ENCODE peak calls at places on chromosomes 11 and 22, in six cellular contexts. M, A, E, L, X and Q are unnamed samples. For H3K4me1, the result is how much of the 10 kb centered on the place peaks cover.

GRCh38 chr11:132531921-132532320 is 1000.4 kb downstream of the OPCML start:
- DNase-seq in A (no peak), L (no peak), M (no peak), E (no peak), X (no peak), Q (no peak)

GRCh38 chr22:46693634-46694422 is 44.2 kb downstream of the CERK start:
- DNase-seq in X (no peak), L (no peak), A (no peak), M (no peak), E (no peak), Q (no peak)

GRCh38 chr11:113181094-113181493 is 133.3 kb upstream of the TTC12 start:
- DNase-seq in M (no peak), A (no peak), E (no peak), X (no peak), L (no peak), Q (no peak)

GRCh38 chr11:134730596-134731538 is 318.8 kb upstream of the B3GAT1 start:
- DNase-seq in M (no peak), A (no peak), E (no peak), X (no peak), L (no peak), Q (no peak)

GRCh38 chr22:26718905-26719304 is 61.5 kb downstream of the MIAT start:
- DNase-seq in L (no peak), X (peak), E (no peak), M (no peak), A (no peak), Q (no peak)

GRCh38 chr11:31828217-31828616 is 17.1 kb upstream of the PAX6 start:
- DNase-seq in X (no peak), E (no peak), M (no peak), L (no peak), A (no peak), Q (no peak)

GRCh38 chr22:36395922-36396321 is 8.2 kb upstream of the MYH9 start:
- DNase-seq in A (no peak), L (no peak), M (no peak), X (peak), E (no peak), Q (no peak)

GRCh38 chr22:29306175-29306829 is at the start of gene GAS2L1:
- DNase-seq in E (no peak), A (peak), L (peak), X (peak), M (peak), Q (peak)

GRCh38 chr11:117490019-117490679 is 162.5 kb downstream of the CEP164 start:
- DNase-seq in L (no peak), E (no peak), M (peak), A (no peak), X (no peak), Q (no peak)

GRCh38 chr11:72534859-72535547 is 100.7 kb upstream of the CLPB start:
- DNase-seq in E (no peak), A (no peak), X (no peak), M (no peak), L (no peak), Q (no peak)

GRCh38 chr11:59728913-59729312 is 15.3 kb upstream of the OR10V1 start:
- DNase-seq in E (no peak), L (no peak), X (no peak), A (peak), M (no peak), Q (no peak)

GRCh38 chr22:41842996-41843970 is 10.4 kb downstream of the SREBF2 start:
- DNase-seq in M (no peak), E (no peak), L (no peak), X (no peak), A (peak), Q (no peak)

GRCh38 chr11:127066426-127067090 is 66.0 kb upstream of the KIRREL3 start:
- DNase-seq in X (no peak), L (no peak), M (no peak), E (no peak), A (no peak), Q (no peak)

GRCh38 chr11:11535611-11536010 is 86.2 kb downstream of the GALNT18 start:
- DNase-seq in A (no peak), M (no peak), E (no peak), L (peak), X (no peak), Q (no peak)

GRCh38 chr11:75245356-75246005 is 4.9 kb downstream of the TPBGL start:
- DNase-seq in L (no peak), M (no peak), A (no peak), X (no peak), E (no peak), Q (peak)

GRCh38 chr11:118790357-118791014 is 478 bp downstream of the DDX6 start:
- DNase-seq in L (no peak), M (peak), A (peak), E (peak), X (peak), Q (peak)

GRCh38 chr11:14480716-14481115 is 18.9 kb downstream of the COPB1 start:
- DNase-seq in A (no peak), L (no peak), X (no peak), E (no peak), M (no peak), Q (no peak)

GRCh38 chr11:67054851-67055523 is 1.7 kb upstream of the RHOD start:
- DNase-seq in E (no peak), L (no peak), A (peak), M (peak), X (peak), Q (no peak)

GRCh38 chr11:70326365-70326803 is 55.9 kb downstream of the PPFIA1 start:
- DNase-seq in L (no peak), E (no peak), X (peak), A (peak), M (no peak), Q (no peak)

GRCh38 chr11:43238341-43238740 is 73.5 kb upstream of the API5 start:
- DNase-seq in M (no peak), X (no peak), A (no peak), L (no peak), E (no peak), Q (no peak)

GRCh38 chr11:114132944-114133394 is 73.5 kb downstream of the ZBTB16 start:
- DNase-seq in A (no peak), X (no peak), L (peak), M (peak), E (no peak), Q (peak)

GRCh38 chr11:69888671-69889076 is 69.5 kb upstream of the FGF3 start:
- DNase-seq in X (peak), E (no peak), A (peak), M (peak), L (no peak), Q (no peak)

GRCh38 chr11:106917973-106918372 is 100.3 kb downstream of the GUCY1A2 start:
- DNase-seq in E (no peak), X (peak), M (no peak), A (no peak), L (no peak), Q (no peak)

GRCh38 chr11:18986744-18987143 is 47.5 kb upstream of the MRGPRX1 start:
- DNase-seq in L (no peak), M (no peak), E (no peak), A (no peak), X (no peak), Q (no peak)

GRCh38 chr11:35190804-35191348 is 51.9 kb downstream of the CD44 start:
- DNase-seq in L (no peak), A (no peak), X (peak), M (no peak), E (no peak), Q (no peak)

GRCh38 chr22:30178180-30179126 is 68.1 kb downstream of the LIF start:
- DNase-seq in M (no peak), L (no peak), A (peak), X (no peak), E (no peak), Q (no peak)

GRCh38 chr11:9273430-9274336 is 8.5 kb upstream of the DENND5A start:
- DNase-seq in X (peak), M (no peak), A (peak), L (no peak), E (no peak), Q (no peak)

GRCh38 chr11:6259638-6260019 is at the start of gene CCKBR:
- DNase-seq in L (peak), X (no peak), M (no peak), A (peak), E (no peak), Q (no peak)

GRCh38 chr22:22939537-22940368 is 52.1 kb downstream of the IGLL5 start:
- DNase-seq in M (no peak), E (no peak), L (no peak), X (no peak), A (no peak), Q (no peak)

GRCh38 chr22:22936915-22937656 is 49.5 kb downstream of the IGLL5 start:
- DNase-seq in X (no peak), A (no peak), M (no peak), L (no peak), E (no peak), Q (no peak)

GRCh38 chr22:22936190-22936914 is 48.7 kb downstream of the IGLL5 start:
- DNase-seq in X (no peak), E (no peak), L (no peak), A (no peak), M (no peak), Q (no peak)

GRCh38 chr22:22938672-22939536 is 51.3 kb downstream of the IGLL5 start:
- DNase-seq in L (no peak), M (no peak), X (no peak), E (no peak), A (no peak), Q (no peak)

DNA sequence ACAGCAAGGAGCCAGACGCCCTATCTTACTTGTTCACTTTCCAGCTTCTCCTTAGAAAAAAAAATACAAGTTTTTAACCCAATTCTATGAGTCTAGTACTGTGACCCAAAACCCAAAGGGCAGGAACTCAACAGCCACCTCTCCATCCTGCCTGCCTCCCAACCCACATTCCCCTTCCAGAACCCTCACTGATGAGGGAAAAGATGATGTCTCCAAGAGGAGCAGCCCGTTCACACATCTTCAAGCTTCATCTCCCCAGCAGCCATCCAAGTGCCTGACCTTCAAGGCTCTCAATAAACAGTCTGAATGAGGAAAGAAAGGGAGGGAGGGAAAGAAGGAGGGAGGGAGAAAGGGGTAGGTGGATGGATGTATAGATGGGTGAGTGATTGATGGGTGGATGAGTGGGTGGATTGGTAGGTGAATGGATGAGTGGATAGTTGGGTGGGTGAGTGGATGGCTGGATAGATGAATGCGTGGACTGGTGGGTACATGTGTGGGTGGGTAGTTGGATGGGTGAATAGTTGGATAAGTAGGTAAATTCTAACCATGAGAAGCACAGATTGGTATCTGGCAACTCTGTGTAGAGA is 50.4 kb downstream of the IGLL5 start:
- DNase-seq in X (no peak), L (no peak), E (no peak), M (no peak), A (no peak), Q (no peak)
- H3K4me1 ChIP-seq in X (under half), L (under half), E (under half), M (under half), A (under half), Q (under half)

DNA sequence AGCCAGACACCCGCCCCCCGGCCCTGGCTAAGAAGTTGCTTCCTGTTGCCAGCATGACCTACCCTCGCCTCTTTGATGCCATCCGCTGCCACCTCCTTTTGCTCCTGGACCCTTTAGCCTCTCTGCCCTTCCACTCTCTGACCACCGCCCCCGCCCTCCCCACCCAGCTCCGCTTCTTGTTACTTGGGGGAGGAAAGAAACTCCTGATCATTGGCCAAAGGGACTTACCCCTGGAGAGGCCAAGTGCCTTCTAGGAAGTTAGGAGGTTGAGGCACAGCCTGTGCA is at the start of gene PRR33:
- DNase-seq in M (no peak), E (no peak), X (no peak), A (no peak), L (no peak), Q (no peak)
- H3K4me3 ChIP-seq in M (peak), E (no peak), X (no peak), A (no peak), L (no peak), Q (no peak)

GRCh38 chr22:21092797-21093554 is 47.2 kb downstream of the LRRC74B start:
- DNase-seq in E (no peak), A (no peak), L (no peak), X (no peak), M (no peak), Q (no peak)

GRCh38 chr22:21082248-21082647 is 36.5 kb downstream of the LRRC74B start:
- DNase-seq in A (no peak), X (peak), E (no peak), L (no peak), M (no peak), Q (no peak)

GRCh38 chr22:21087119-21087518 is 41.4 kb downstream of the LRRC74B start:
- DNase-seq in A (no peak), X (no peak), E (no peak), L (no peak), M (no peak), Q (no peak)
- TF ChIP-seq CTCF in A (no peak), X (no peak), E (no peak), L (no peak), M (no peak), Q (no peak)

GRCh38 chr11:68340003-68340767 is 27.8 kb downstream of the LRP5 start:
- DNase-seq in X (no peak), M (no peak), L (no peak), A (no peak), E (no peak), Q (no peak)

GRCh38 chr11:68340784-68341556 is 28.6 kb downstream of the LRP5 start:
- DNase-seq in L (no peak), X (no peak), M (no peak), A (no peak), E (no peak), Q (no peak)

GRCh38 chr11:68343761-68344256 is 31.4 kb downstream of the LRP5 start:
- DNase-seq in M (no peak), X (no peak), L (peak), A (peak), E (no peak), Q (no peak)

GRCh38 chr11:68342459-68343158 is 30.2 kb downstream of the LRP5 start:
- DNase-seq in E (no peak), L (peak), A (peak), X (no peak), M (no peak), Q (no peak)

DNA sequence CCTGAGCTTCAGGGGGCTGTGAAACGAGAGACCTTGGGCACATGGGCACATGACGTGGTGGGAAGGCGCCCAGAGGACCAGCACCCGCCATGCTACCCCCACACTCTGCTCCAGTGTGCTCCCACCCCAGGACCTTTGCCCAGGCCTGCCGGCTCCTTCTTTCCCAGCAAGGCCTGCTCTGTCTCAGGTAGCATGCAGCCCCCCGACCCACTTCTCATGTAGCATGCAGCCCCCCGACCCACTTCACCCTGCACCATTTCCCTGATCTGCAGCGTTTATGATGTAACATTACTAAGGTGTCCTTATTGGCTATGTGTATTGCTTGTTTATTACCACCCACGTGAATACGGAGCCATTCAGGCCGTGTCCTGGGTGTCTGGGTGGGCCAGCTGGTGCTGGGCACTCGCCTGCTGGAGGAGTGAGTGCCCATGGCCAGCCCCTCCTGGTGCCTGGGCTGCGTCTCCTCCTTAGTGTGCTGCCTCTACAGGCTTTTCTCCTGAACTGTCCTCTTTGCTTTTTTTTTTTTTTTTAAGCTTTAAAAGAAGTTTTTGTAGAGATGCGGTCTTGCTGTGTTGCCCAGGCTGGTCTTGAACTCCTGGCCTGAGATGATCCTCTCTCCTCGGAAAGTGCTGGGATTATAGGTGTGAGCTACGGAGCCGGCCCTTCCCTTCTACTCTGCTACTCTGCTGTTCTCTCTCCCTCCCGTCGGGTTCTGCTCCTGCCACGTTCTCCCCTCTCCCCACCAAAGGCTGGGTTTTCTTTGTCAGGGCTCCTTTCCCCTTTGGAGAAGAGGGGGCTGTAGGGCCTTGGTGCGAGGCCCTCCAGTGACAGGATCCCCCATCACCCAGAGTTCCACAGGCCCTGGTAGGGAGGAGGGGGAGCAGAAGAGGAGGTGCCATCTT is 29.4 kb downstream of the LRP5 start:
- DNase-seq in A (no peak), E (no peak), L (no peak), M (no peak), X (no peak), Q (no peak)
- H3K4me1 ChIP-seq in A (under half), E (half or more), L (half or more), M (under half), X (under half), Q (half or more)

GRCh38 chr11:133659542-133660201 is 127.4 kb upstream of the OPCML start:
- DNase-seq in M (no peak), E (no peak), X (no peak), A (no peak), L (no peak), Q (no peak)
- H3K4me3 ChIP-seq in M (no peak), E (no peak), X (no peak), A (no peak), L (no peak), Q (no peak)